ENCODE peak calls at places on chromosomes 13 and 19, in six cellular contexts. T is A549, P is GM12878, Q is HepG2, J is K562, D is endothelial cell of umbilical vein. Z is an unnamed sample.

GRCh38 chr13:113916330-113916815 is 52.5 kb upstream of the GAS6 start:
- DNase-seq in Q (no peak), P (no peak), T (no peak), D (no peak), J (no peak), Z (peak; percentile 64)

GRCh38 chr13:73300718-73301425 is 242.1 kb downstream of the KLF5 start:
- DNase-seq in Q (no peak), T (no peak), D (no peak), P (no peak), J (no peak), Z (no peak)

GRCh38 chr19:29965529-29965928 is 23.5 kb downstream of the URI1 start:
- DNase-seq in Q (no peak), T (no peak), D (no peak), P (no peak), J (no peak), Z (no peak)

GRCh38 chr19:21750586-21751128 is 16.7 kb downstream of the ZNF100 start:
- DNase-seq in T (no peak), P (no peak), Q (no peak), D (no peak), J (no peak), Z (no peak)

GRCh38 chr13:109389456-109389855 is 396.9 kb downstream of the IRS2 start:
- DNase-seq in T (no peak), J (no peak), P (no peak), Q (no peak), D (no peak), Z (no peak)

GRCh38 chr19:37969695-37970094 is 62.7 kb downstream of the SIPA1L3 start:
- DNase-seq in P (no peak), T (no peak), D (no peak), J (no peak), Q (no peak), Z (no peak)

GRCh38 chr19:16070366-16070990 is 5.8 kb upstream of the TPM4 start:
- DNase-seq in D (peak; percentile 81), Q (peak; percentile 84), J (peak; percentile 56), P (no peak), T (peak; percentile 58), Z (peak; percentile 77)

GRCh38 chr19:33424181-33424580 is 50.7 kb downstream of the CEBPG start:
- DNase-seq in J (no peak), Q (no peak), D (no peak), P (no peak), T (no peak), Z (no peak)

GRCh38 chr13:107736149-107736548 is 479.2 kb downstream of the LIG4 start:
- DNase-seq in D (no peak), Q (no peak), T (no peak), J (no peak), P (no peak), Z (no peak)

GRCh38 chr13:49443327-49443688 is 556 bp downstream of the CAB39L start:
- DNase-seq in T (no peak), J (no peak), P (no peak), Q (peak; percentile 40), D (peak; percentile 54), Z (peak; percentile 61)

GRCh38 chr19:16062789-16063188 is 13.5 kb upstream of the TPM4 start:
- DNase-seq in J (peak; percentile 75), T (no peak), Q (no peak), P (no peak), D (peak; percentile 45), Z (peak; percentile 74)

GRCh38 chr19:16094360-16095070 is 17.2 kb upstream of the RAB8A start:
- DNase-seq in J (no peak), T (no peak), P (no peak), D (no peak), Q (no peak), Z (no peak)

GRCh38 chr19:14732510-14732909 is 42.7 kb downstream of the ZNF333 start:
- DNase-seq in J (no peak), T (no peak), P (no peak), D (no peak), Q (no peak), Z (no peak)

DNA sequence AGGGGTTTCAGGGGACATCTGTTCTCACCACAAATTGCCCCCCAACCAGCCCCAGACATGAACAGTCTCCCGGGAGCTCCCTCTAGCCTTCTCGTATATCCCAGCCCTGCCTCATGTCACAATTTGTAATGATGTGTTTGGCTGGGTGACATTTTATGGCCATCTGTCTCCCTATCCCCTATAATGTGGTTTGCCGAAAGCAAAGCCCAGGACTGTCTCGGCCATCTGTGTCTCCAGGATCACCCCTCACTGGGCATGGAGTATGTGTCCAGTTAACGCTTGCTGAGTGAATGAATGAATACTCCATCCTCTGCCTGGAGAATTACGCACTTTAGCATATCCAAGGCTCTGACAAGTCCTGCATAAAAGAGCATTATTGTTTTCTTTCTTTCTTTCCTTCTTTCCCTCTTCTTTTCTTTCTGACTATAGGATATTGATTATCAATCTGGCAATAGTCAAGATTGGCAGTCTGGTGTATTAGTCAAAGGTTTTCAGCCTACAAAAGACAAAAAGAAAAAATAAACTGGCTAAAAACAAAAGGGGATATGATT is 15.1 kb downstream of the HPN start:
- DNase-seq in P (no peak), D (no peak), T (no peak), J (no peak), Q (no peak), Z (no peak)
- TF ChIP-seq MYC in P (no peak), D (no peak), T (no peak), J (no peak), Q (no peak), Z (no peak)

GRCh38 chr13:39602614-39603366 is at the start of gene LHFPL6:
- DNase-seq in T (peak; percentile 41), D (peak; percentile 81), P (no peak), J (peak; percentile 8), Q (peak; percentile 3), Z (peak; percentile 86)
- H3K4me3 ChIP-seq in T (peak within 1 kb of the TSS; percentile 61), D (peak within 1 kb of the TSS; percentile 69), P (peak within 1 kb of the TSS; percentile 58), J (no peak within 1 kb of the TSS), Q (peak within 1 kb of the TSS; percentile 72), Z (peak within 1 kb of the TSS; percentile 70)

GRCh38 chr13:31824705-31825512 is 85.6 kb downstream of the RXFP2 start:
- DNase-seq in J (no peak), D (no peak), Q (no peak), T (no peak), P (peak; percentile 13), Z (peak; percentile 51)
- TF ChIP-seq CTCF in J (no peak), D (no peak), Q (no peak), T (no peak), P (peak; percentile 16), Z (peak; percentile 24)

DNA sequence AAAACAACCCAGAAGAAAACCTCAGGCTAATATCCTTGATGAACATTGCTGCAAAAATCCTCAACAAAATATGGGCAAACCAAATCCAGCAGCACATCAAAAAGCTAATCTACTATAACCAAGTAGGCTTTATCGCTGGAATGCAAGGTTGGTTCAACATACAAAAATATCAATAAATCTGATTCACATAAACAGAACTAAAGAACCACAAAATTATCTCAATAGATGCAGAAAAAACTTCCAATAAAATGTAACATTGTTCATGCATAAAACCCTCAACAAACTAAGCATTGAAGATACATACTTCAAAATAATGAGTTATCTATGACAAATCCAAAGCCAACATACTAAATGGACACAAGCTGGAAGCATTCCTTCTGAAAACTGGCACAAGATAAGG is 8.8 kb downstream of the ZNF724 start:
- DNase-seq in T (no peak), Q (no peak), J (no peak), D (no peak), P (no peak), Z (peak; percentile 37)
- TF ChIP-seq MYC in T (no peak), Q (no peak), J (no peak), D (no peak), P (no peak), Z (no peak)

GRCh38 chr19:46955114-46955812 is 64.4 kb upstream of the NPAS1 start:
- DNase-seq in T (no peak), D (peak; percentile 75), P (no peak), J (peak; percentile 45), Q (peak; percentile 27), Z (peak; percentile 92)
- H3K4me3 ChIP-seq in T (no peak overlapping the region), D (no peak overlapping the region), P (peak overlapping the region; percentile 23), J (peak overlapping the region; percentile 19), Q (peak overlapping the region; percentile 61), Z (peak overlapping the region; percentile 69)

DNA sequence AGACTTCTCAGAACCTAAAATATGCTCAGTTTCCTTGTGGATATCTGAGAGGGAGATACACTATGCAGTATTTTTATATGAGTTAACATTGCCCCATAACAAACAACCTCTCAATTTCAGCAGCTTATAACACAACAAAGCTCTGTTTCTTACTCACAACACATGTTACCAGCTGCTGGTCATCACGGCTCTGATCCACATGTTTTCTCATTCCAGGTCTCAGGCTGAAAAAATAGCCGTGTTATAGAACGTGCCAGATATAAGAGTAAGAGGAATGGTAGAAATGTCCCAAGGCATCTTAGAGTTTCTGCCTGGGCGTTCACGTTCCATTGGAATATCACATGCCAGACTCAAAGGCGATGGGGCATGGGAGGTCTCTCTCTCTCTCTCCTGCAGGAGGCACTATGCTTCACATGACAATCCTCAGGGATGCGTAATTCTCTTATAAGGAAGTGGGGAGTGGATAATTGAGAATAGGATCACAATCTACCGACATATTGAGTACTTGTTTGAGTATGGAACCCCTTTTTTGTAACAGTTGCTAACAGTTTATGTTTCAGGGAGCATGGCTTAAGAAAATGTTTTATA is 246.6 kb downstream of the NHLRC3 start:
- DNase-seq in D (no peak), Q (no peak), P (no peak), J (no peak), T (no peak), Z (no peak)
- TF ChIP-seq CTCF in D (no peak), Q (no peak), P (no peak), J (no peak), T (no peak), Z (peak; percentile 12)

GRCh38 chr19:28213476-28214082 is 999.4 kb downstream of the UQCRFS1 start:
- DNase-seq in T (no peak), D (no peak), Q (no peak), P (no peak), J (peak; percentile 24), Z (peak; percentile 23)
- TF ChIP-seq MYC in T (no peak), D (no peak), Q (no peak), P (no peak), J (no peak), Z (no peak)

GRCh38 chr13:33543089-33543459 is 257.5 kb upstream of the STARD13 start:
- DNase-seq in D (no peak), T (no peak), J (no peak), Q (no peak), P (no peak), Z (no peak)

GRCh38 chr13:33541962-33542308 is 256.4 kb upstream of the STARD13 start:
- DNase-seq in Q (no peak), P (no peak), J (no peak), T (no peak), D (no peak), Z (no peak)

GRCh38 chr13:33544308-33544707 is 258.8 kb upstream of the STARD13 start:
- DNase-seq in P (no peak), Q (no peak), D (no peak), J (no peak), T (no peak), Z (no peak)

GRCh38 chr13:33542309-33543088 is 256.9 kb upstream of the STARD13 start:
- DNase-seq in J (peak; percentile 85), T (peak; percentile 73), P (peak; percentile 94), D (peak; percentile 100), Q (peak; percentile 96), Z (peak; percentile 98)

GRCh38 chr13:33543631-33544030 is 258.1 kb upstream of the STARD13 start:
- DNase-seq in T (no peak), Q (no peak), D (peak; percentile 29), P (no peak), J (no peak), Z (peak; percentile 22)
- H3K4me3 ChIP-seq in T (peak overlapping the region; percentile 52), Q (peak overlapping the region; percentile 66), D (no peak overlapping the region), P (peak overlapping the region; percentile 69), J (peak overlapping the region; percentile 56), Z (peak overlapping the region; percentile 68)